ENCODE peak calls at places on chromosomes 16 and 17, in five cellular contexts. X is tibial artery, Z is fibroblast of mammary gland, Y is neural progenitor cell, T is tibial nerve. V is an unnamed sample.

GRCh38 chr16:3058173-3059030 is 7.0 kb upstream of the IL32 start:
- DNase-seq in X (no peak), Z (peak; percentile 16), Y (peak; percentile 80), T (no peak), V (no peak)

GRCh38 chr17:65560628-65561371 is 648 bp downstream of the AXIN2 start:
- DNase-seq in Z (peak; percentile 84), T (peak; percentile 75), X (peak; percentile 92), Y (peak; percentile 98), V (peak; percentile 92)

GRCh38 chr16:35207059-35207999 is 1747.9 kb downstream of the TP53TG3F start:
- DNase-seq in Z (no peak), T (no peak), Y (no peak), X (no peak), V (no peak)

GRCh38 chr17:14316131-14316854 is 15.4 kb downstream of the HS3ST3B1 start:
- DNase-seq in Z (peak; percentile 46), Y (peak; percentile 26), X (no peak), T (no peak), V (no peak)

GRCh38 chr16:78256686-78257375 is 157.4 kb downstream of the WWOX start:
- DNase-seq in Y (no peak), X (no peak), Z (no peak), T (no peak), V (no peak)

GRCh38 chr16:63302841-63303240 is 1266.6 kb upstream of the CDH8 start:
- DNase-seq in T (no peak), Y (no peak), X (no peak), Z (no peak), V (no peak)

GRCh38 chr17:78214016-78214705 is at the start of gene BIRC5:
- DNase-seq in X (peak; percentile 87), Y (peak; percentile 98), Z (peak; percentile 75), T (peak; percentile 80), V (peak; percentile 94)

GRCh38 chr17:36945959-36946725 is 2.6 kb upstream of the AATF start:
- DNase-seq in X (no peak), Z (no peak), T (no peak), Y (peak; percentile 51), V (no peak)

GRCh38 chr16:17374668-17375255 is 96.0 kb downstream of the XYLT1 start:
- DNase-seq in T (no peak), X (no peak), Y (no peak), Z (no peak), V (no peak)

GRCh38 chr17:39769974-39770587 is 32.3 kb downstream of the GRB7 start:
- DNase-seq in X (no peak), Y (no peak), T (no peak), Z (peak; percentile 39), V (no peak)

GRCh38 chr17:49438885-49439284 is 24.2 kb upstream of the PHB1 start:
- DNase-seq in Y (peak; percentile 67), T (no peak), Z (no peak), X (no peak), V (no peak)

GRCh38 chr17:21252875-21253645 is at the start of gene NATD1:
- DNase-seq in Y (peak; percentile 96), X (peak; percentile 93), T (peak; percentile 85), Z (peak; percentile 78), V (peak; percentile 78)

GRCh38 chr17:46972346-46972745 is 6.7 kb downstream of the RPRML start:
- DNase-seq in T (no peak), X (no peak), Y (no peak), Z (no peak), V (no peak)

GRCh38 chr17:32609085-32609484 is 122.3 kb downstream of the CDK5R1 start:
- DNase-seq in T (no peak), Z (peak; percentile 10), X (no peak), Y (no peak), V (no peak)

GRCh38 chr16:87316450-87316922 is 706 bp downstream of the C16orf95 start:
- DNase-seq in T (no peak), Y (no peak), Z (no peak), X (no peak), V (no peak)

GRCh38 chr17:28684963-28685362 is 23.0 kb downstream of the SUPT6H start:
- DNase-seq in Y (no peak), X (no peak), Z (peak; percentile 50), T (no peak), V (no peak)

GRCh38 chr17:77810536-77810935 is 148.0 kb upstream of the TNRC6C start:
- DNase-seq in Z (peak; percentile 94), X (peak; percentile 82), Y (no peak), T (no peak), V (no peak)

GRCh38 chr17:77217566-77217965 is 76.8 kb downstream of the SEC14L1 start:
- DNase-seq in X (no peak), Y (no peak), T (no peak), Z (no peak), V (no peak)

DNA sequence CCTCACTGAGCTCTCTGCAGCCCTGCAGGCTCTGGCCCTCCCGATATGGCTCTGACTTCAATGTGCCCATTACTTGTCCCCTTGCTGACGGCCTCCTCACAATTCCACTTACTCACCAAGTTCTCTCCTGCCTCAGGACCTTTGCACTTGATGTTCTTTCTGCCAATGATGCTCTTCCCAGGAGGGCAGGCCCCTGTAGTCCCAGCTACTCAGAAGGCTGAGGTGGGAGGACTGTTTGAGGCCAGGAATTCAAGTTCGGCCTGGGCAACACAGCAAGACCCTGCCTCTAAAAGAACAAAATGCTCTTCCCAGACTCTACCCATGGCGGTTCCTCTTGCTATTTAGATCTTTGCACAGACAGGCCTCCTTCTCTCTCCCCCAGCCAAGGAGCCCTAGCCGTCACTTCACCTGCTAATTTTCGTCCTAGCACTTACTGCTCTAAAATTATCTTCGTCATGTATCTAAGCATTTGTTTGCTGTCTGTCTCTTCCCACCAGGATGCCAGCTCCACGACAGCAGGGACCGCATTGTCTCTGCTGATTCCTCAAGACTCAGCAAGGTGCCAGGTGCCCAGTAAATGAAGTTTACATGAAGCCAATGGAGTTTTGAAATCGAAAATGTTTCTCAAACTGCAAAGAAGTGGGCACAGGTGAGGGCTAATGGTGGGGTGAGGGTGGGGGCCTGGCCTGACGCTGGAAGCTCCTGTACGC is 626 bp upstream of the RAI1 start:
- DNase-seq in T (no peak), Z (no peak), X (no peak), Y (no peak), V (no peak)
- TF ChIP-seq CTCF in T (no peak), Z (no peak), X (no peak), Y (no peak), V (no peak)

GRCh38 chr16:88402551-88402950 is 19.8 kb downstream of the ZNF469 start:
- DNase-seq in T (no peak), Z (no peak), X (no peak), Y (no peak), V (no peak)

GRCh38 chr16:88405325-88406060 is 22.7 kb downstream of the ZNF469 start:
- DNase-seq in Y (no peak), Z (peak; percentile 77), T (no peak), X (peak; percentile 77), V (no peak)

GRCh38 chr16:88404769-88405168 is 22.0 kb downstream of the ZNF469 start:
- DNase-seq in X (no peak), Z (no peak), Y (no peak), T (no peak), V (no peak)

GRCh38 chr16:88401604-88402246 is 19.0 kb downstream of the ZNF469 start:
- DNase-seq in Z (no peak), T (no peak), X (no peak), Y (no peak), V (no peak)

DNA sequence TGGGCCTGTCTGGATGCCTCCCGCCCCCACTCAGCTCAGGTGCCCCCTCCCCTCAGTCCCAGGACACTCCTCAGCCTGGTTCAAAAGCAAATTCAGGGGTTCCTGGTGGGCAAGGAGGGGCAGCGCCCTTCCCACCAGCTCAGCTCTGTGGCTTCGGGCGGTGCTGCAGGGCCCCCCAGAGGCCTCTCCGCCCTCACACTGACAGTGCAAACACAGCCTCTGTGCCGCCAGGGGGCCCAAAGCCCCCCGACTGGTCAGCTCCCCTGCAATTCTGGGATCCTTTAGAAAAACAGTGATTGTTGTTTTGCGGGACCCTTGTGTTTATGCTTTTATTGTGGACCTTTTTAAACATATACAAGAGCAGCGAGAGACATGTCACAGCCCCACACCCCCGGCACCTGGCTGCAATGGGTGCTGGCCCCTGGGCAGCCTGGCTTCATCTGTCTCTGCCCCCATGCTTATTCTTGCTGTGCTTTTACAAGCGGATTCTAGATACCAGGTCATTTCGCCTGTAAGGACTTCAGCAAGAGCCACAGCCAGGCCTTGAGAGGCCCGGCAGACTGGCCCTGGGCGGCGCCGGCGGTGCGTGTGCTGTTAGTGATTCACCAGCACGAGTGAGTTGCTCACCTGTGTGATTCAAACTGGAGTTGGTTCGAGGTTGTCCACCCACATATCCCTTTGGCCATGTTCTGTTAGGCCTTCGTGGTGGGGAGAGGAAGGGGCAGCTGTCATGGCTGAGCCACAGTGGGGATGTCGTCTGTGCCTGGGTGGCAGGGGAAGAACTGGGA is 21.2 kb downstream of the ZNF469 start:
- DNase-seq in T (no peak), Y (peak; percentile 38), X (no peak), Z (no peak), V (no peak)
- TF ChIP-seq CTCF in T (no peak), Y (peak; percentile 26), X (no peak), Z (no peak), V (no peak)

GRCh38 chr16:303760-304505 is 21.0 kb downstream of the PDIA2 start:
- DNase-seq in Y (peak; percentile 39), X (no peak), T (no peak), Z (peak; percentile 5), V (no peak)
- TF ChIP-seq CTCF in Y (peak; percentile 17), X (no peak), T (no peak), Z (no peak), V (peak; percentile 33)

GRCh38 chr17:73950515-73950914 is 253.0 kb upstream of the RPL38 start:
- DNase-seq in T (no peak), Y (no peak), Z (no peak), X (no peak), V (no peak)
- TF ChIP-seq CTCF in T (no peak), Y (no peak), Z (no peak), X (no peak), V (peak; percentile 35)

DNA sequence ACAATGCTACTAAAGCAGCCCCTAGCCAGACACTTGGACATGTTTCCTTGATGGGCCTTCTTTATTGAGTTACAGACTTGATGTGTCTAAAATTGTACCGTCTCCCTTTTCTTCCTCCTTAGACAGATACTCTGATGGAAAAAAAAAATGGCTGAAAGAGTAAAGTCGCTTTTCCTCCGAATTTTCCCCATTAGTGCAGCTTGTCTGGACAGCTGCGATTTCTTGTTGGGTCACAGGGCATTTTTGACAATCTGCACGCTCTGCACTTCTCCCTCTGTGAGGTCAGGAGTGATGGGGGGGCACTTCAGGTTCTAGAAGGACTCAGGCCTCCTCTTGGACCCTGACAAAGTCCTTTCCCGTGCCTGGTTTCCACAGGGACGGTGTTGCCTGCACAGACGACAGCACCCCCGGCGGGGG is 968 bp upstream of the PRKAR1A start:
- DNase-seq in Y (no peak), X (no peak), T (no peak), Z (no peak), V (no peak)
- TF ChIP-seq CTCF in Y (no peak), X (no peak), T (no peak), Z (no peak), V (peak; percentile 36)